ENCODE peak calls at places on chromosomes 3 and 15, in eight cellular contexts. L, W, Q, X, Z, A, I and U are unnamed samples.

GRCh38 chr3:176120507-176120906 is 1076.8 kb downstream of the TBL1XR1 start:
- DNase-seq in L (no peak), W (no peak), Q (no peak), X (no peak), Z (no peak), A (no peak), I (no peak), U (no peak)

GRCh38 chr3:116188231-116188785 is 257.0 kb downstream of the LSAMP start:
- DNase-seq in L (no peak), W (no peak), Q (peak), X (no peak), Z (no peak), A (peak), I (no peak), U (no peak)

GRCh38 chr3:33438871-33439270 is 1.3 kb downstream of the UBP1 start:
- DNase-seq in L (no peak), W (no peak), Q (peak), X (no peak), Z (no peak), A (no peak), I (no peak), U (peak)

GRCh38 chr3:63354160-63354559 is 76.1 kb downstream of the SYNPR start:
- DNase-seq in L (no peak), W (no peak), Q (peak), X (no peak), Z (no peak), A (no peak), I (no peak), U (no peak)

GRCh38 chr15:48644498-48644826 is 1.0 kb downstream of the FBN1 start:
- DNase-seq in L (peak), W (no peak), Q (peak), X (peak), Z (no peak), A (no peak), I (peak), U (peak)

GRCh38 chr3:181691951-181692849 is 19.5 kb upstream of the SOX2 start:
- DNase-seq in L (no peak), W (no peak), Q (no peak), X (no peak), Z (no peak), A (no peak), I (no peak), U (no peak)

GRCh38 chr3:123492188-123492587 is 43.3 kb upstream of the ADCY5 start:
- DNase-seq in L (no peak), W (no peak), Q (no peak), X (no peak), Z (no peak), A (no peak), I (no peak), U (no peak)

GRCh38 chr3:129323651-129324294 is 45.1 kb downstream of the HMCES start:
- DNase-seq in L (no peak), W (no peak), Q (no peak), X (no peak), Z (no peak), A (no peak), I (no peak), U (no peak)

GRCh38 chr3:154979327-154979726 is 100.8 kb upstream of the MME start:
- DNase-seq in L (no peak), W (no peak), Q (no peak), X (no peak), Z (no peak), A (no peak), I (no peak), U (no peak)

GRCh38 chr3:142808103-142808917 is 80.6 kb downstream of the PCOLCE2 start:
- DNase-seq in L (peak), W (peak), Q (peak), X (peak), Z (no peak), A (peak), I (no peak), U (peak)

GRCh38 chr3:169751875-169752274 is 13.0 kb downstream of the TERC start:
- DNase-seq in L (no peak), W (no peak), Q (no peak), X (no peak), Z (no peak), A (no peak), I (no peak), U (no peak)

GRCh38 chr3:141426404-141427034 is 58.2 kb downstream of the ZBTB38 start:
- DNase-seq in L (no peak), W (no peak), Q (peak), X (peak), Z (peak), A (peak), I (peak), U (peak)

GRCh38 chr3:40337136-40338108 is 27.9 kb downstream of the EIF1B start:
- DNase-seq in L (no peak), W (no peak), Q (no peak), X (no peak), Z (no peak), A (no peak), I (no peak), U (no peak)

GRCh38 chr3:62882676-62883228 is 7.5 kb upstream of the CADPS start:
- DNase-seq in L (no peak), W (no peak), Q (peak), X (no peak), Z (no peak), A (no peak), I (no peak), U (no peak)

GRCh38 chr3:37519661-37520060 is 342.0 kb upstream of the CTDSPL start:
- DNase-seq in L (no peak), W (no peak), Q (no peak), X (no peak), Z (no peak), A (no peak), I (no peak), U (no peak)

GRCh38 chr3:42706721-42707619 is 4.4 kb upstream of the HHATL start:
- DNase-seq in L (peak), W (no peak), Q (no peak), X (no peak), Z (no peak), A (no peak), I (peak), U (no peak)

GRCh38 chr3:66504761-66505641 is 4.2 kb upstream of the LRIG1 start:
- DNase-seq in L (no peak), W (no peak), Q (no peak), X (no peak), Z (no peak), A (no peak), I (no peak), U (no peak)

GRCh38 chr15:73022156-73022555 is 30.1 kb upstream of the NEO1 start:
- DNase-seq in L (peak), W (no peak), Q (no peak), X (no peak), Z (no peak), A (no peak), I (no peak), U (no peak)

GRCh38 chr3:66819993-66820501 is 178.1 kb upstream of the KBTBD8 start:
- DNase-seq in L (no peak), W (no peak), Q (no peak), X (no peak), Z (no peak), A (no peak), I (peak), U (no peak)

GRCh38 chr3:71099997-71100719 is 483.4 kb downstream of the FOXP1 start:
- DNase-seq in L (no peak), W (no peak), Q (no peak), X (no peak), Z (no peak), A (no peak), I (no peak), U (peak)
- H3K4me3 ChIP-seq in L (no peak), W (no peak), Q (no peak), X (no peak), Z (no peak), A (no peak), I (no peak), U (no peak)

GRCh38 chr3:188947401-188947982 is 224.3 kb upstream of the TPRG1 start:
- DNase-seq in L (no peak), W (peak), Q (peak), X (peak), Z (peak), A (peak), I (peak), U (peak)
- H3K4me3 ChIP-seq in L (no peak), W (peak), Q (peak), X (peak), Z (peak), A (peak), I (peak), U (peak)

DNA sequence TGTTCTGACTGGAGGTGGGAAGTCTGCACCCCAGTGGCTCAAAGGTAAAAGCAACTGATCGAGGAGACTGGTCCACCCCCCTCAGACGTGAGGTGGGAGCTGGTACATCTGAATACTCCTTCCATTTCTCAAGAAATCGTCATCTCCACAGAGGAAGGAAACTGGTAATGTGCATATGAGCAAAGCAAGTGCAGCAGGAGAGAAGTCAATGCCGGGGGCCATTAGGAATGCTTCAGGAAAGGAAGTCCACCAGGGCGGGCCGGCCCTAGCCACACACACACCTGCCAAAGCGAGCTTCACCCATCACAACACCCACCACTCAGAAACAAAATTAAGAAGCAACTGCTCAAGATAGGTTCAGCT is 8.5 kb downstream of the TBC1D2B start:
- DNase-seq in L (no peak), W (no peak), Q (no peak), X (no peak), Z (no peak), A (no peak), I (no peak), U (no peak)
- H3K4me3 ChIP-seq in L (no peak), W (no peak), Q (no peak), X (no peak), Z (no peak), A (no peak), I (no peak), U (no peak)

DNA sequence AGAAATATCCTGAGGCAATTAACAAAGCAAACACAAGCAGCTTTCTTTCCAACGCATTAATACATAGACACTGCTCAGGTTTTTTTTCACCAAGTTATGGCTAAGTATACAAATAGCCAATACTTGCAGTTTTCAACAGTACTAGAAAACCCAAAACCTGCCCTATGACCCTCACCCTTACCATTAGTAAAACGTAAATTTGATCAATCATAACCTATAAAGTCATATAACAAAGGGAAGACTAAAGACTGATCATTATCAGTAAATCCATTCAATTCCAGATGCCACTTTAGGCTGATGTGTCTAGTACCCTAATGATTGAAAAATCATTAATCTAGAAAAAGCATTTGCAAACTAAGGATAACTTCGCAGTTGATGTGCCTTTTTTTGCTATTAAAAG is 3.2 kb downstream of the SERP1 start:
- DNase-seq in L (no peak), W (no peak), Q (no peak), X (no peak), Z (no peak), A (no peak), I (no peak), U (no peak)
- H3K4me3 ChIP-seq in L (no peak), W (no peak), Q (no peak), X (no peak), Z (no peak), A (no peak), I (peak), U (no peak)

GRCh38 chr15:74789171-74789627 is 7.3 kb downstream of the CSK start:
- DNase-seq in L (no peak), W (no peak), Q (no peak), X (no peak), Z (no peak), A (no peak), I (no peak), U (no peak)
- H3K4me3 ChIP-seq in L (no peak), W (no peak), Q (no peak), X (no peak), Z (no peak), A (no peak), I (peak), U (no peak)

GRCh38 chr15:62684143-62684808 is 358.3 kb upstream of the TPM1 start:
- DNase-seq in L (no peak), W (no peak), Q (no peak), X (no peak), Z (peak), A (no peak), I (no peak), U (no peak)
- H3K4me3 ChIP-seq in L (no peak), W (no peak), Q (no peak), X (no peak), Z (no peak), A (no peak), I (no peak), U (no peak)

DNA sequence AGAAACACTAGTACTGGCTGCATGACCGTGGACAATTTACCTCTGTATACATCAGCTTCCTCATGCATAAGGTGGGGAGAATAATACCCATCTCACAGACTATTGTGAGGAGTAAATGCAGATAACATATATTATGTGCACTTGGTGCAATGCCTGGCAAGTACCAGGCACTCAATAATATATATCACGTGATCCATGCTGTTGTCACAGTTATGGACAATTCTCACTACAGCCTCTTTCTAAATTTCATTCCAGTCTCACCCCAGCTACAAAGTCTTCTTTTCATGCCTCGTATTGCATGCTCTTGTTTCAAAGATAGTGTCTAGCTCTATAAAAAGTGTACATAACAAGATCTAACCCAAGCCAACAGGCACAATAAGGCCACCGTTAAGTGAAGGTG is 494.3 kb upstream of the ADAMTS9 start:
- DNase-seq in L (no peak), W (no peak), Q (no peak), X (no peak), Z (no peak), A (no peak), I (no peak), U (no peak)
- H3K4me3 ChIP-seq in L (no peak), W (no peak), Q (no peak), X (no peak), Z (no peak), A (no peak), I (no peak), U (no peak)

DNA sequence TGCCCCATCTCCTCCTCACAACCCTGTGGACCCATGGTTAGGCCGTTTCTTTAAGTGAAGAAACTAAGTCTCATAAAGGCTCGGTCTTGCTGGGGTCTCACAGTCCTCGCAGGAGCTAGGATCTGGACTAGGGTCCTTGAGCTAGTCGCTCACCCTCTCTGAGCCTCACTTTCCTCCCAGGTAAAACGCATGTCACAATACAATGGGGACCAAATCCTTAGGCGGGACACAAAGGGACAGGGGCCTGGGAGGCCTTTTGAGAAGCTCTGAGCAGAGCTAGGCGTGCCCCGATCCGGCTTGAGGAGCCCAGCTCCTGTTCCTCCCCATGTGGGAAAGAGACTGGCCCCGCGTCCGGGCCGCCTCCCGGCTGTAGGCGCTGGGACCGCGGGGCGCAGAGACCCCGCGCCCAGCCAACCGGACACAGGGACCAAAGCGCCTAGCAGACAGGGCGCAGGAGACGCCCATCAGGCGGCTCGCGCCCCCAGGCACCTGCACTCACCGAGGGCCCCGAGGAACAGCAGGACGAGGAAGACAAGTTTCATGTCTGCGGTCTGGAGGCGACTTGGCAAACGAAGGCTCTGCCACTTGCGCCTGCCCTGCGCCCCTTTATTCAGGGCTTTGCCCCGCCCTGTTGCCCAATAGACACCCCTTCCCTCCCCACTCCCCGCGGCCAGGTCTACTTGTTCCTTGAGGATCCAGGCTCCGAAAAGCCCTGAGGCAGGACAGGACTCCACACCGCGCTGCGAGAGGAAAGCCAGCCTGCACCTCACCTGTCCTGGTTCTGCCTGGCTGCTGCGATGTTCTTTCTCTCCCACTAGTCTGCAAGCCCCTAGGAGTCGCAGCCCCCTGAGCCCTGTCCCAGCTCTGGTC is at the start of gene LTF:
- DNase-seq in L (no peak), W (no peak), Q (no peak), X (no peak), Z (no peak), A (no peak), I (no peak), U (no peak)
- H3K4me3 ChIP-seq in L (no peak), W (no peak), Q (no peak), X (no peak), Z (peak), A (no peak), I (no peak), U (no peak)

GRCh38 chr15:40754883-40755815 is at the start of gene RMDN3:
- DNase-seq in L (peak), W (peak), Q (peak), X (peak), Z (peak), A (peak), I (peak), U (peak)

GRCh38 chr15:40751745-40752144 is 3.3 kb downstream of the RMDN3 start:
- DNase-seq in L (no peak), W (no peak), Q (no peak), X (no peak), Z (no peak), A (no peak), I (no peak), U (no peak)

GRCh38 chr15:40756938-40757337 is 1.9 kb upstream of the RMDN3 start:
- DNase-seq in L (no peak), W (no peak), Q (no peak), X (no peak), Z (no peak), A (no peak), I (no peak), U (no peak)

GRCh38 chr15:40754574-40754882 is 526 bp downstream of the RMDN3 start:
- DNase-seq in L (no peak), W (no peak), Q (peak), X (peak), Z (peak), A (no peak), I (no peak), U (peak)

GRCh38 chr15:40755821-40756220 is 767 bp upstream of the RMDN3 start:
- DNase-seq in L (no peak), W (no peak), Q (no peak), X (no peak), Z (no peak), A (no peak), I (no peak), U (no peak)
- H3K4me3 ChIP-seq in L (no peak), W (peak), Q (peak), X (peak), Z (peak), A (peak), I (peak), U (no peak)